ENCODE peak calls at places on chromosome 22, in five cellular contexts. I is lung, M is heart left ventricle, Z is thoracic aorta, Y is heart right ventricle. A is an unnamed sample.

GRCh38 chr22:36331912-36332622 is 55.7 kb downstream of the MYH9 start:
- DNase-seq in Z (no peak), Y (peak; percentile 83), M (peak; percentile 84), I (no peak), A (no peak)

GRCh38 chr22:46686221-46686872 is 51.7 kb downstream of the CERK start:
- DNase-seq in Y (peak; percentile 53), Z (no peak), I (no peak), M (peak; percentile 67), A (no peak)

GRCh38 chr22:35835267-35835997 is 117.8 kb downstream of the APOL5 start:
- DNase-seq in Z (no peak), I (no peak), M (no peak), Y (no peak), A (no peak)

GRCh38 chr22:23064381-23065068 is 5.8 kb upstream of the GNAZ start:
- DNase-seq in Y (peak; percentile 3), I (no peak), M (peak; percentile 11), Z (no peak), A (no peak)

GRCh38 chr22:45997077-45997774 is 20.3 kb upstream of the WNT7B start:
- DNase-seq in Z (no peak), Y (peak; percentile 95), I (peak; percentile 77), M (peak; percentile 95), A (peak; percentile 24)

GRCh38 chr22:26849575-26849974 is 192.2 kb downstream of the MIAT start:
- DNase-seq in M (no peak), Z (no peak), I (no peak), Y (no peak), A (peak; percentile 13)

GRCh38 chr22:25540128-25540790 is 24.2 kb upstream of the GRK3 start:
- DNase-seq in Y (no peak), Z (no peak), I (no peak), M (no peak), A (no peak)

GRCh38 chr22:47092896-47093311 is 330.5 kb downstream of the TBC1D22A start:
- DNase-seq in I (no peak), Y (no peak), Z (no peak), M (no peak), A (no peak)

GRCh38 chr22:44569516-44569915 is 71.5 kb upstream of the RTL6 start:
- DNase-seq in M (no peak), Y (no peak), I (no peak), Z (no peak), A (no peak)

GRCh38 chr22:48153726-48154125 is 1391.3 kb downstream of the TBC1D22A start:
- DNase-seq in Y (no peak), Z (no peak), M (no peak), I (no peak), A (no peak)

GRCh38 chr22:27801197-27801615 is 350 bp downstream of the MN1 start:
- DNase-seq in Z (no peak), I (no peak), Y (peak; percentile 48), M (no peak), A (no peak)

GRCh38 chr22:18152519-18152918 is 2.5 kb downstream of the USP18 start:
- DNase-seq in M (no peak), I (no peak), Y (no peak), Z (no peak), A (peak; percentile 33)

GRCh38 chr22:40703174-40703573 is 23.9 kb downstream of the MCHR1 start:
- DNase-seq in I (no peak), M (no peak), Y (no peak), Z (no peak), A (no peak)

GRCh38 chr22:46454233-46454909 is 83.0 kb downstream of the CELSR1 start:
- DNase-seq in Y (no peak), Z (no peak), I (no peak), M (no peak), A (no peak)

GRCh38 chr22:41217553-41218157 is 12.5 kb downstream of the L3MBTL2 start:
- DNase-seq in Y (peak; percentile 69), Z (no peak), I (peak; percentile 66), M (peak; percentile 79), A (no peak)

GRCh38 chr22:19663286-19663815 is 51.0 kb upstream of the SEPTIN5 start:
- DNase-seq in M (peak; percentile 77), I (no peak), Y (peak; percentile 71), Z (no peak), A (no peak)

GRCh38 chr22:19811811-19812771 is 42.6 kb downstream of the GNB1L start:
- DNase-seq in Y (peak; percentile 32), M (no peak), I (no peak), Z (no peak), A (no peak)

GRCh38 chr22:35736701-35737100 is 19.0 kb downstream of the APOL5 start:
- DNase-seq in Z (no peak), M (no peak), Y (no peak), I (no peak), A (no peak)

GRCh38 chr22:50699001-50699753 is 26.6 kb downstream of the SHANK3 start:
- DNase-seq in Y (no peak), M (no peak), Z (no peak), I (no peak), A (no peak)
- H3K27ac ChIP-seq in Y (no peak overlapping the region), M (no peak overlapping the region), Z (no peak overlapping the region), I (no peak overlapping the region), A (no peak overlapping the region)

GRCh38 chr22:37725551-37726239 is 28.8 kb downstream of the TRIOBP start:
- DNase-seq in Z (no peak), M (no peak), I (no peak), Y (no peak), A (no peak)

GRCh38 chr22:37728620-37729019 is 31.8 kb downstream of the TRIOBP start:
- DNase-seq in M (no peak), I (no peak), Z (no peak), Y (no peak), A (no peak)

GRCh38 chr22:37731804-37732471 is 35.1 kb downstream of the TRIOBP start:
- DNase-seq in Z (no peak), I (no peak), M (no peak), Y (no peak), A (no peak)

DNA sequence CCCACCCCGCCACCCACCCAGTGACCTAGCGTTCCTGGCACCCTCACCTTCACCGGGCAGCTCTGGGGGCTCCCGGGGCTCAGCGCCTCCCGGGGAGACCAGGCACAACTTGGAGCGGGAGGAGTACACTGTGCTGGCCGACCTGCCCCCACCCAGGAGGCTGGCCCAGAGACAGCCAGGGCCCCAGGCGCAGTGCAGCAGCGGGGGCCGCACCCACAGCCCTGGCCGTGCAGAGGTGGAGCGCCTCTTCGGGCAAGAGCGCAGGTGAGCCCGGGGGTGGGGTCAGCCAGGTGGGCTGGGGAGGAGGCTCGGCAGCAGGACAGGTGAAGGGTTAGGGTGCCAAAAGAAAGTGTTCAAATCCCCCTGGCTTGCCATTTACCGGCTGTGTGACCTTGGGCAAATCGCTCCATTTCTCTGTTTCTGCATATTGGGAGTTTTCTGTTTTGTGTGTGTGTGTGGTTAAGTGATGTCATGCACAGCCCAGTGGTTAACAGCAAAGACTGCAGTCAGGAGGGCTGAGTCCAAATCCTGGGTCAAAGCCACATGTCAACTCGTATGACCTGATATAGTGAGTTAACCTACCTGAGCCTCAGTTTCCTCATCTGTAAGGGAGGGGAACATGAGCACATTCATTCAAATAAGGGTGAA is 29.5 kb downstream of the TRIOBP start:
- DNase-seq in I (no peak), Z (no peak), M (no peak), Y (no peak), A (no peak)
- TF ChIP-seq CTCF in I (no peak), Z (no peak), M (no peak), Y (peak; percentile 33), A (no peak)

GRCh38 chr22:29706991-29707390 is 12.8 kb upstream of the CABP7 start:
- DNase-seq in M (no peak), Y (no peak), Z (no peak), I (no peak), A (no peak)
- H3K4me1 ChIP-seq in M (peaks cover 13% of the 10 kb centered on the region), Y (peaks cover 26% of the 10 kb centered on the region), Z (no peaks in the 10 kb centered on the region), I (peaks cover 3% of the 10 kb centered on the region), A (no peaks in the 10 kb centered on the region)

DNA sequence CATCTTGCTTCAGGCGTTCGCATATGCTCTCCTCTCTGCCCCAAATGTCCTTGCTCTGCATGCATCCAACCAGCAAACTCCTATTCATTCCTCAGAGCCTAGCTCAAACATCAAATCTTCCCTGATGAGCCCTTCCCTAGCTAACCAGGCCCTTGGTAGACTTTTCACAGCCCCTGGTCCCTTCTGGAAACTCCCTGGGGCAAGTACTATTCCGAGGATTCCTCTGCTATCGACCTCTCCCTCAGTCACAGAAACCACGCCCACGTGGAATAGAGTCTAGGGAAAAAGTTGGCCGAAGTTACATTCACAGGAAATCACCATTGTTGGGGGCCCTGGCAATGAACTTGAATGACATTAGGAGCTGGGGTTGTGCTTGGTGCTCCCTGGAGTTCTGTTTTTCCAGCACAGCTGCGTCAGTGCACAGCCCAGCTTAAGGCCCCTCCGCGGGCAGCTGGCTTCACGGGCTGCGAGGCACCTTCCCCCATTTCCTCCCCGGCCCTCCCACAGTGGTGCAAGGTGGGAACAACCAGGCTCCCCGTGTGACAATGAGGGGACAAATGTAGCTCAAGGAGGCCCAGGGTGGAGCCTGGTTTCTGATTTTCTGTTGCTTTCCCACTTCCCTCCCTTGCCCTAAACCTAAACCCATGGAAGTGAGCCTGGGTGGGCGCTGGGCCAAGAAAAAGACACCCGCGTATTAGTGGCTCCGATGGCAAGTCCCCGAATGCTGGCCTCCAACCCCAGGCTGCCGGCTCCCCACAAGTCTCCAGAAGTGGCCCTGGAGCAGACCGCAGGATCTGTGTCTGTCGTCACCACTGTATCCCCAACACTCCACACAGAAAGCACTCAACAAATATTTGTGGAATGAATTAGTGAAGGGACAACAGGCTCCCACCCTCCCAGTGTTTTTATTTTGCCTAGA is 4.3 kb upstream of the ATP5MGL start:
- DNase-seq in Z (no peak), M (peak; percentile 67), Y (peak; percentile 69), I (peak; percentile 62), A (no peak)
- H3K27ac ChIP-seq in Z (peak overlapping the region; percentile 95), M (peak overlapping the region; percentile 96), Y (peak overlapping the region; percentile 97), I (peak overlapping the region; percentile 64), A (no peak overlapping the region)

DNA sequence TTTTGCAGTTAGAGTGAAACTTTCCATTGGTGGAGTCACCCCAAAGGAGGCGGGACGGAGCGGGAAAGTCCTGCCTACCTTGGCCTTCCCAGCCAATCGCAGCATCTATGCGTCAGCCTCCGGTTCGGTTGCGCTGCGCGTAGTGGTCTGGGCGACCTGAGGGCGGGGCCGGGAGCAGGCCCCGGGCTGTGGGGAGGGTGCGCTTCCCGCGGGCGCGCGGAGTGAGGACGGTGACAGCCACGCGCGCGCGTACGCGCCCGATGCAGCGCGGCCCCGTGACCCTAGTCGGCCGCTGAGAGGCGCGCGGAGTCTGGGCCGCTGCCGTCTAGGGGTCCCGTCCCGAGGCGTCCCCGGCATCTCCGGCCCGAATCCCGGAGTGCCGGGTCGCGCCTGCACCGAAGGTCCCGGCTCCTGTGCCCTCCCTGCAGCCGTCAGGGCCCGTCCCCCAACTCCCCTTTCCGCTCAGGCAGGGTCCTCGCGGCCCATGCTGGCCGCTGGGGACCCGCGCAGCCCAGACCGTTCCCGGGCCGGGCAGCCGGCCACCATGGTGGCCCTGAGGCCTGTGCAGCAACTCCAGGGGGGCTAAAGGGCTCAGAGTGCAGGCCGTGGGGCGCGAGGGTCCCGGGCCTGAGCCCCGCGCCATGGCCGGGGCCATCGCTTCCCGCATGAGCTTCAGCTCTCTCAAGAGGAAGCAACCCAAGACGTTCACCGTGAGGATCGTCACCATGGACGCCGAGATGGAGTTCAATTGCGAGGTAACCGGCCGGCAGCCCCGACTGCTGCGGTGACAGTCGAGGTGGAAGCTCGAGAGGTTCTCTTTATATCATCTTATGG is at the start of gene NF2:
- DNase-seq in Z (no peak), M (peak; percentile 98), Y (peak; percentile 98), I (peak; percentile 99), A (peak; percentile 98)
- TF ChIP-seq CTCF in Z (no peak), M (no peak), Y (peak; percentile 5), I (no peak), A (no peak)

A was measured in CD8-positive, alpha-beta T cell.